ENCODE peak calls at places on chromosomes 12 and 14, in four cellular contexts. A is HCT116, Y is K562, F is HepG2. X is an unnamed sample.

GRCh38 chr12:108211161-108211560 is 82.1 kb downstream of the WSCD2 start:
- DNase-seq in A (no peak), Y (no peak), F (no peak), X (no peak)

GRCh38 chr12:54350743-54351142 is 13.5 kb downstream of the GPR84 start:
- DNase-seq in Y (no peak), A (no peak), F (no peak), X (no peak)

GRCh38 chr14:65453807-65454480 is 41.4 kb downstream of the FUT8 start:
- DNase-seq in F (no peak), Y (no peak), A (no peak), X (no peak)

GRCh38 chr14:50615056-50615455 is 53.0 kb downstream of the SAV1 start:
- DNase-seq in A (no peak), F (peak; percentile 4), Y (no peak), X (no peak)

GRCh38 chr12:69231479-69231878 is 7.9 kb upstream of the CPSF6 start:
- DNase-seq in Y (no peak), A (no peak), F (no peak), X (no peak)

GRCh38 chr14:20782280-20782890 is 1.3 kb downstream of the RNASE6 start:
- DNase-seq in A (no peak), Y (no peak), F (no peak), X (no peak)

GRCh38 chr12:91094036-91094660 is 17.1 kb downstream of the LUM start:
- DNase-seq in F (no peak), A (no peak), Y (no peak), X (no peak)

GRCh38 chr12:10364839-10365681 is 24.8 kb downstream of the KLRK1 start:
- DNase-seq in Y (no peak), F (peak; percentile 53), A (peak; percentile 71), X (peak; percentile 72)

GRCh38 chr12:114933428-114934160 is 249.6 kb upstream of the TBX3 start:
- DNase-seq in F (peak; percentile 46), Y (no peak), A (peak; percentile 73), X (peak; percentile 84)

GRCh38 chr14:26522985-26523384 is 74.8 kb downstream of the NOVA1 start:
- DNase-seq in A (no peak), Y (no peak), F (no peak), X (no peak)

GRCh38 chr12:8508912-8509841 is 4.1 kb upstream of the CLEC4D start:
- DNase-seq in A (no peak), Y (no peak), F (no peak), X (no peak)

GRCh38 chr12:28652239-28652638 is 462.0 kb downstream of the CCDC91 start:
- DNase-seq in A (no peak), Y (no peak), F (no peak), X (no peak)

GRCh38 chr14:32010561-32011188 is 66.4 kb upstream of the ARHGAP5 start:
- DNase-seq in F (peak; percentile 92), Y (peak; percentile 39), A (peak; percentile 73), X (peak; percentile 71)

GRCh38 chr12:111314949-111315539 is 53.9 kb downstream of the PHETA1 start:
- DNase-seq in F (no peak), Y (no peak), A (no peak), X (no peak)

GRCh38 chr14:105013150-105013787 is 7.6 kb downstream of the CDCA4 start:
- DNase-seq in F (no peak), Y (no peak), A (no peak), X (no peak)

GRCh38 chr14:105299654-105300541 is 903 bp downstream of the BRF1 start:
- DNase-seq in A (no peak), Y (no peak), F (no peak), X (no peak)

GRCh38 chr14:38042356-38042755 is 165.3 kb upstream of the SSTR1 start:
- DNase-seq in Y (no peak), A (peak; percentile 49), F (peak; percentile 38), X (no peak)

GRCh38 chr14:24948261-24948847 is 101.6 kb downstream of the STXBP6 start:
- DNase-seq in Y (no peak), F (no peak), A (no peak), X (no peak)

GRCh38 chr12:116143883-116144266 is 133.6 kb downstream of the MED13L start:
- DNase-seq in F (no peak), Y (no peak), A (no peak), X (no peak)

GRCh38 chr14:31700282-31701074 is 139.3 kb downstream of the NUBPL start:
- DNase-seq in A (no peak), Y (no peak), F (no peak), X (no peak)

GRCh38 chr14:102840801-102841528 is 63.7 kb downstream of the TRAF3 start:
- DNase-seq in A (no peak), F (no peak), Y (no peak), X (no peak)

GRCh38 chr12:85740190-85740589 is 96.0 kb downstream of the RASSF9 start:
- DNase-seq in Y (no peak), F (no peak), A (no peak), X (no peak)

GRCh38 chr14:96663491-96664067 is 133.6 kb upstream of the VRK1 start:
- DNase-seq in Y (peak; percentile 56), F (no peak), A (no peak), X (no peak)

GRCh38 chr14:71070169-71070568 is 162.9 kb downstream of the PCNX1 start:
- DNase-seq in F (no peak), A (no peak), Y (no peak), X (no peak)

GRCh38 chr14:69839017-69839416 is 40.2 kb upstream of the SMOC1 start:
- DNase-seq in Y (no peak), F (no peak), A (no peak), X (no peak)

DNA sequence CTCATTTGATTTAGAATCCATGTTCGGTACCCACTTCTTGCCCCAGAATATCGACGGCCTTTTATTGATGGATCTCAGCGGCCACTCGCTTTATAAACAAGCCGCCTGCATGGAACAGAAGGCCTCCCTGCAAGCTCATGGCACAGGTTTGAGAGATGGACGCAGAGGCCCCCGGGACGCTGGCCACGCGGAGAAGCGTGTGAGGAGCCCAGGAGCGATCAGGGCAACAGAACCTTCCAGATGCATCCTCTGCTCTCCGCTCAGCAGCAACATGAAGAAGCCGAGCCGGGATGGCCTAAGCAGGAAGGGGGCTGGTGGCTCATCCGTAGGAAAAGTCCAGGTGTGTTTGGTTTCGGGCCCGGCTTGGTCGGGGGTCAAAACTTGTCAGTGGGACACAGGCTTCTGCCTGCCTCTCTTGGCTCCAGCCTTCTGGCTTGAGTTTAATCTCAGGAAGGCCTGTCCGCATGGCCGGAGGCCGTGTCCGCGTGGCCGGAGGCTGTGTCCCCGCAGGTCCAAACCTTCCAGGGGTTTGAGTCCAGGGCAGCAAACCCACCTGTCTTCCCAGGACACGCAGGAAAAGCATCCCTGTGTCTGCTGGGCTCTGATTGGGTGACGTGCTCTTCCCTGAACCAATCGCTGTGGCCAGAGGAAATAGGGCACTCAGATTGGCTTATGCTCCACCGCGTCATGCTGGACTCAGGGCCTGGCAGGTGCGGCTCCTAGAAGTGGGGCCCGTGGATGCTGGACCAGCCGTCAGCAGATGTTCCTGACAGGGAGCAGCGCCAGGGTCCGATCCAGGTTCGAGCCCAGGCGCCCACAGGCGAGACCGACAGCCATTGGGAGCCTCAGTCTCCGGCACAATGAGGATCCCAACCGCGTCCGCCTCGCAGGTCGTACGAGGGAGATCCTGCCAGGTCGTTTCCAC is 65.0 kb downstream of the GALNT9 start:
- DNase-seq in F (no peak), Y (no peak), A (no peak), X (no peak)
- TF ChIP-seq TCF7L2 in F (no peak), Y (no peak), A (no peak), X (no peak)

DNA sequence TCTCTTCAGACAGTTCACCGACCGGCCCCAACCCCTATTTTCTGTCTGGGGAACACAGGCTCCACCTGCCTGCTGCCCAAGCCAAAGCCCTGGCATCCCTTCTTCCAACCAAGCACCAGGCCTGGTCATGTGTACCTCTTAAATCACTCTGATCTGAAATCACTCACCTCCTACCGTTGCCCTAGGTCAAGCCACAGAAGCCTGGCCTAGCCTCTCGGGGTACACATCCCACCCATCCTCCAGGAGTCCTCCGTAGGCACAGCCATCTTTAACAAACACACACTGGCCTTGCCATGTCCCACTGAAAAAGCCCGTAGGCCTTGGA is 81.8 kb downstream of the IRF2BPL start:
- DNase-seq in Y (no peak), A (no peak), F (no peak), X (no peak)
- H3K4me1 ChIP-seq in Y (peaks cover 24% of the 10 kb centered on the region), A (peaks cover 61% of the 10 kb centered on the region), F (peaks cover 81% of the 10 kb centered on the region), X (peaks cover 39% of the 10 kb centered on the region)

DNA sequence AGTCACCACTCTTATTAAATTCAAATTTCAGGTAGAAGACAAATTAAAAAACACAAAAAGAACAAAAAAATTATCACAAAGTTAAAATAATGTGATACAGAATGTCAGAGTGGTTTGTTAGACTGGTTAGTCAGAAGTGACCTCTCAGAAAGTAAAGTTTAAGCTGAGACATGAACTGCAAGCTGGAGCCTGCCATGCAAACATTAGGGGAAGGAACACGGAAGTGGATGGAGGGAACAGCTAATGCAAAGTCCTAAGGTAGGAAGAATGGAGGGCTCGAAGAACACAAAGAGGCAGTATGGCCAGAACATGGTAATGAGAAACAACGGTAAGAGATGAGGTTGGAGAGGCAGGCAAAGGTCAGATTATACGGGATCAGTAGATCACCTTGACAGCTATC is 41.7 kb downstream of the WDHD1 start:
- DNase-seq in F (no peak), A (no peak), Y (no peak), X (no peak)
- TF ChIP-seq REST in F (no peak), A (no peak), Y (no peak), X (no peak)

GRCh38 chr14:35879654-35880249 is 53.6 kb downstream of the BRMS1L start:
- DNase-seq in F (peak; percentile 42), A (peak; percentile 18), Y (no peak), X (no peak)
- TF ChIP-seq TCF7L2 in F (no peak), A (no peak), Y (no peak), X (no peak)

GRCh38 chr12:46404225-46404631 is 31.7 kb upstream of the SLC38A2 start:
- DNase-seq in A (no peak), Y (no peak), F (no peak), X (no peak)

GRCh38 chr12:46404733-46405132 is 32.2 kb upstream of the SLC38A2 start:
- DNase-seq in A (no peak), Y (no peak), F (no peak), X (no peak)

GRCh38 chr12:46402451-46402850 is 29.9 kb upstream of the SLC38A2 start:
- DNase-seq in F (no peak), A (no peak), Y (no peak), X (no peak)

GRCh38 chr12:46402861-46403731 is 30.5 kb upstream of the SLC38A2 start:
- DNase-seq in A (no peak), F (peak; percentile 20), Y (no peak), X (no peak)

GRCh38 chr12:46403732-46404097 is 31.1 kb upstream of the SLC38A2 start:
- DNase-seq in F (no peak), Y (no peak), A (no peak), X (no peak)
- H3K4me1 ChIP-seq in F (peaks cover 33% of the 10 kb centered on the region), Y (no peaks in the 10 kb centered on the region), A (peaks cover 17% of the 10 kb centered on the region), X (peaks cover 19% of the 10 kb centered on the region)

DNA sequence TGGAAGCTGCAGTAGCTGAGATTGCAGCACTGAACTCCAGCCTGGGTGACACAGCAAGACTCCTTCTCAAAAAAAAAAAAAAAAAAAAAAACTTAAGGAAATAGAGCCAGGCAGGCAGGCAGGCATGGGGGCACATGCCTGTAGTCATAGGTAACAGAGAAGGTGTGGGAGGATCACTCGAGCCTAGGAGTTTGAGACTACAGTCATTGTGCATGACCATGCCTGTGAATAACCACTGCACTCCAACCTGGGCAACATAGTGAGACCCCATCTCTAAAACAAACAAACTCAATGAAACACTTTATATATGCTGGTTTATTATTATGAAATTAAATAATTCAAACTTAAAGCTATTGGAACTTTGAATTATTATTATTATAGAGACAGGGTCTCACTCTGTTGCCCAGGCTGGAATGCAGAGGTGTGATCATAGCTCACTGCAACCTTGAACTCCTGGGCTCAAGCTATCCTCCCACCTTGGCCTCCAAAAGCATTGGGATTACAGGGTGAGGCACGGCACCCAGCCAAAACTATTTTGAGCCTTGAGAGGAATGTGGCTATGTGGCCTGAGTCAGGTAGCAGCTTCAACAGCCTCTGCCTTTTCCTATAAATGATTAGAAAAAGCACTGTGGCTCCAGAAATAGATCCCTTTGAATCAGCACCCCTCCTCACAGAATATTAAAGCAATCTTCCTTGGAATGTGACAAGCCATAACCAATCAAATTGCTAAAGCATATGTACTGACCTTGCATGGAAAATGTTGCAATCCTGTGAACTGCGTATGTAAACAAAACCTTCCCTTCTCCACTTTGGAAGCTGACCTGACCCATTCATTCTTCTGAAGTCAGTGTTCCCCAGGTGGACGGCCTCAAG is 34.7 kb upstream of the YY1 start:
- DNase-seq in A (no peak), F (peak; percentile 96), Y (no peak), X (no peak)
- TF ChIP-seq REST in A (no peak), F (no peak), Y (no peak), X (no peak)